ENCODE peak calls at places on chromosomes 13 and 19, in four cellular contexts. N is Panc1, V is HepG2, Z is K562. J is an unnamed sample. For H3K27me3, the result is how much of the 10 kb centered on the place peaks cover.

GRCh38 chr19:39372941-39373340 is 18.0 kb downstream of the PAF1 start:
- DNase-seq in N (no peak), V (no peak), Z (no peak), J (no peak)

GRCh38 chr13:76758738-76759137 is 127.5 kb downstream of the KCTD12 start:
- DNase-seq in V (no peak), N (no peak), Z (no peak), J (no peak)

GRCh38 chr13:97849305-97849704 is 104.2 kb upstream of the IPO5 start:
- DNase-seq in V (peak), Z (peak), N (no peak), J (peak)

GRCh38 chr19:52600639-52601024 is 30.5 kb downstream of the ZNF701 start:
- DNase-seq in Z (no peak), N (no peak), V (peak), J (no peak)

GRCh38 chr13:99421758-99422555 is 79.3 kb upstream of the TM9SF2 start:
- DNase-seq in V (no peak), Z (no peak), N (no peak), J (no peak)

GRCh38 chr19:39969681-39970423 is 1.1 kb upstream of the PSMC4 start:
- DNase-seq in V (no peak), N (no peak), Z (no peak), J (no peak)

GRCh38 chr13:48233097-48233885 is at the start of gene ITM2B:
- DNase-seq in N (no peak), Z (peak), V (peak), J (peak)

GRCh38 chr13:32116210-32116609 is 84.6 kb downstream of the FRY start:
- DNase-seq in N (no peak), V (no peak), Z (no peak), J (no peak)

GRCh38 chr19:2602391-2603181 is 99.9 kb downstream of the GNG7 start:
- DNase-seq in Z (no peak), N (no peak), V (no peak), J (no peak)

GRCh38 chr13:87280139-87280538 is 391.0 kb upstream of the SLITRK5 start:
- DNase-seq in N (no peak), V (no peak), Z (no peak), J (no peak)

GRCh38 chr19:34482380-34483250 is 1.1 kb downstream of the WTIP start:
- DNase-seq in N (no peak), Z (no peak), V (no peak), J (no peak)

GRCh38 chr13:113137656-113138292 is 15.2 kb downstream of the F10 start:
- DNase-seq in V (no peak), N (no peak), Z (no peak), J (no peak)

GRCh38 chr13:114202581-114202980 is 23.5 kb downstream of the CFAP97D2 start:
- DNase-seq in N (no peak), V (no peak), Z (no peak), J (no peak)

GRCh38 chr19:56312787-56313343 is 1.8 kb downstream of the ZSCAN5A start:
- DNase-seq in V (no peak), N (no peak), Z (no peak), J (no peak)

GRCh38 chr19:56310462-56310861 is 4.2 kb downstream of the ZSCAN5A start:
- DNase-seq in Z (no peak), N (no peak), V (no peak), J (no peak)

GRCh38 chr19:56308792-56309191 is 5.8 kb downstream of the ZSCAN5A start:
- DNase-seq in Z (no peak), N (no peak), V (no peak), J (no peak)

GRCh38 chr19:56312337-56312736 is 2.3 kb downstream of the ZSCAN5A start:
- DNase-seq in Z (no peak), V (no peak), N (no peak), J (no peak)

DNA sequence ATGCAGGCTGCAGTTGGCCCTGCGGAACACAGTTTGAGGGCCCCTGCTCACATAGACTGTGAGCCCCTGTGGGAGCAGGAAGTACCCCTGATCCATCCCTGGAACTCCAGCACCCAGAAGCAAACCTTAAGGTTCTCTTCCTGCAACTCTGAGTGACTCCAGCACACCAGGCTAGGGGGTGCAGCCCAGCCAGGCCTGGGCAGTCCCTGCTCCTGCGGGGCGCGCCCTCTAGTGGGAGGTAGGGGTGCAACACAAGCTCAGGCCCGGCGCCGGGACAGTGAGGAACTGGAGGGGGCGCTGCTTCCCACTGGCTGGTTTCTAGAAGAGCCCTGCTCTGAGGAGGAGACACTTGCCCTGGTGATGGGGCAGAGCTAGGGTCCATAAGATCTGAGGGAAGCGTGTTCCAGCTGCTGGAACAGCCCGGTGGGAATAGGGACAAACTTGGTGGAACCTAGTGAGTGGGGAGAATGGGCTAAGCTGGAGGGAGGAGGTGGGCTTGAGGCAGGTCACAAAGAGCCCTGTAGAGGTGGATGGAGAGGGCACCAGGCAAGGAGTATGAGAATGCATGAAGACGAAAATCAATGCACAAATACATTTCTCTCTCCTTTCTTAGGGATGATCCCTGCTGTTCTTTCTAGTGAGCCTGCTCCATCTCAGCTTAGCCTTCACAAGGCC is 5.0 kb downstream of the ZSCAN5A start:
- DNase-seq in Z (peak), N (no peak), V (peak), J (peak)
- TF ChIP-seq TCF7L2 in Z (no peak), N (no peak), V (no peak), J (no peak)

DNA sequence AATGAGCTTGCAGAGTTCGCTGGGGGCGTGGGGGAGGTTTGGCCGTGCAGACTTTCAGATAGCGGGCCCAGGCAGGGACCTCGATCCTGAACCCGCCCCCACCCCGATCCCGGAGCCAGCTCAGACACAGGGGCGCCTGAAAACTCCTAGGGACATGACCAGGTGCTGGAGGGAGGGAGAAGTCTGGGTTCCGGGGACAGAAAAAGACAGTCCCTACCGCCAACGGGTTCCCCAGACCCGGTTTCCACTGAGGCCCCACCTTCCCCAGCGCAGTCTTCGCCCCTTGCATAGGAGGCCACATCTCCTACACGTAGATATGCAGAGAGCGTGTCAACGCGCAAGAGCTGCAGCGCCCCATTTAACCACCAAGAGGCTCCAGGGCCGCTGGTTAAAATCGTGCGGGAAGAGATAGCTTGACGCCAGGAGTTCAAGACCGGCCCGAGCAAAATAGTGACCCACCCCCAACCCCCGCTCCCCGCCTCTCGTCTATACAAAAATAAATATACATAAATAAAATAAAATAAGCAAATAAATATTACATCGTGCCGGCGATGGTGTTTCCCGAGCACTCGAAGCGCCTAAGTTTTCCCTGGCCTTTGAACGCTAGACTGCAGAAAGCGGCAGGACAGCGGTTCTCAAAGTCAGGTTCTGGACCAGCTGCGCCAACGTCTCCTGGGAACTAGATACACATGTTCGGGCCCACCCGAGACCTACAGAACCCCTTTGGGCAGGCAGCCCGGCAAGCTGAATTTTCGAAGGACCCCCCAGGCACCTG is 8.3 kb downstream of the CCDC8 start:
- DNase-seq in Z (peak), V (peak), N (no peak), J (no peak)
- H3K27me3 ChIP-seq in Z (under half), V (under half), N (under half), J (under half)

DNA sequence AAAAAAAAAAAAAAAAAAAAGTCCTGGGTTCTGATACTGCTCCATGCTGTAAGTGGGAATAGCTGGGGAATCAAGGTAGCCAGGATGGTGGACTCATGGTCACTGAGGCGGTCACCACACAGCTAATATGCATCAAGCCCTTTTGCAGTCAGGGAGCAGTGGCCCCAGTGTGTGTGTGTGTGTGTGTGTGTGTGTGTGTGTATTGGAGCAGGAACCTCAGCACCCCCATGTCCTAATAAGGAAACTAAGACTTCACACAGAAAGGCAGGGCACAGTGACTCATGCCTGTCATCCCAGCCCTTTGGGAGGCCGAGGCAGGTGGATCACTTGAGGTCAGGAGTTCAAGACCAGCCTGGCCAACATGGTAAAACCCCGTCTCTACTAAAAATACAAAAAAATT is 12.0 kb downstream of the B3GNT3 start:
- DNase-seq in V (no peak), N (no peak), Z (no peak), J (no peak)
- TF ChIP-seq TCF7L2 in V (no peak), N (no peak), Z (no peak), J (no peak)

GRCh38 chr13:75738841-75739240 is 102.7 kb downstream of the LMO7 start:
- DNase-seq in Z (no peak), V (no peak), N (no peak), J (no peak)

GRCh38 chr13:75740008-75740407 is 103.9 kb downstream of the LMO7 start:
- DNase-seq in Z (no peak), N (no peak), V (no peak), J (no peak)

GRCh38 chr13:75739244-75739868 is 103.2 kb downstream of the LMO7 start:
- DNase-seq in V (no peak), Z (no peak), N (no peak), J (no peak)

GRCh38 chr13:75736132-75736531 is 100.0 kb downstream of the LMO7 start:
- DNase-seq in V (no peak), N (no peak), Z (no peak), J (no peak)
- H3K27me3 ChIP-seq in V (under half), N (under half), Z (under half), J (under half)

GRCh38 chr19:3836887-3837286 is 32.0 kb downstream of the ZFR2 start:
- DNase-seq in V (no peak), N (no peak), Z (no peak), J (no peak)
- TF ChIP-seq TCF7L2 in V (no peak), N (no peak), Z (no peak), J (no peak)

DNA sequence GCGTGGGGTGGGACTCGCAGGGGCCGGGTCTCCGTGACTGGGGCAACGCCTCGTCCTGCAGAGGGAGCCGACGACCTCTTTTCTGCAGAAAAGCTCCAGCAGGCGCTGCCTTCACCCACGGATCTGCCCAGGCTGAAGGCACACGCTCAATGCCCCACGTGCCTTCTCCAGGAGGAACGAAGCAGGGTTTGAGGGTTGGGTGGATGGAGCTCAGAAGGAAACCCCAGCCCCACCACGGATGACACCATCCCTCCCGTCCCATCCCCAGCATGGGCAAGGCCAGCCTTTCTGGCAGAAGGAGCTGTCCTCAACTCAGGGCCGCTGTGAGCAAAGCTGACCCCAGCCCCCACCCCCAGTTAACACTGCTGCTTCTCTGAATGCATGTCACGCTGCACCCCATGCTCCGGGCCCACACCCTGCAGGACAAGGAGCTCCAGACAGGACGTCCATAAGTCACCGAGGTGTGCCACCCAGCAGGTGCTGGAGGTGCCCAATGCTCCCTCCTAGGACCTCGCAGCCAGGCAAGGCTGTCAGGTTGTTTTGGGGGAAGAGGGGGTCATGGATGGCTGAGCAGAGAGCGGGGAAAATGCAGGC is 7.4 kb downstream of the C19orf25 start:
- DNase-seq in Z (no peak), N (no peak), V (no peak), J (no peak)
- H3K27me3 ChIP-seq in Z (under half), N (under half), V (under half), J (under half)

GRCh38 chr13:35718084-35718483 is 241.6 kb upstream of the MAB21L1 start:
- DNase-seq in N (no peak), Z (no peak), V (no peak), J (no peak)

GRCh38 chr13:35720290-35720689 is 243.8 kb upstream of the MAB21L1 start:
- DNase-seq in V (no peak), Z (no peak), N (no peak), J (no peak)

GRCh38 chr13:35722438-35723060 is 246.1 kb upstream of the MAB21L1 start:
- DNase-seq in N (no peak), Z (no peak), V (no peak), J (no peak)

GRCh38 chr13:35723061-35723461 is 246.6 kb upstream of the MAB21L1 start:
- DNase-seq in N (no peak), Z (no peak), V (no peak), J (no peak)

GRCh38 chr13:35720690-35721554 is 244.4 kb upstream of the MAB21L1 start:
- DNase-seq in V (peak), Z (peak), N (peak), J (peak)
- TF ChIP-seq TCF7L2 in V (no peak), Z (no peak), N (no peak), J (no peak)

DNA sequence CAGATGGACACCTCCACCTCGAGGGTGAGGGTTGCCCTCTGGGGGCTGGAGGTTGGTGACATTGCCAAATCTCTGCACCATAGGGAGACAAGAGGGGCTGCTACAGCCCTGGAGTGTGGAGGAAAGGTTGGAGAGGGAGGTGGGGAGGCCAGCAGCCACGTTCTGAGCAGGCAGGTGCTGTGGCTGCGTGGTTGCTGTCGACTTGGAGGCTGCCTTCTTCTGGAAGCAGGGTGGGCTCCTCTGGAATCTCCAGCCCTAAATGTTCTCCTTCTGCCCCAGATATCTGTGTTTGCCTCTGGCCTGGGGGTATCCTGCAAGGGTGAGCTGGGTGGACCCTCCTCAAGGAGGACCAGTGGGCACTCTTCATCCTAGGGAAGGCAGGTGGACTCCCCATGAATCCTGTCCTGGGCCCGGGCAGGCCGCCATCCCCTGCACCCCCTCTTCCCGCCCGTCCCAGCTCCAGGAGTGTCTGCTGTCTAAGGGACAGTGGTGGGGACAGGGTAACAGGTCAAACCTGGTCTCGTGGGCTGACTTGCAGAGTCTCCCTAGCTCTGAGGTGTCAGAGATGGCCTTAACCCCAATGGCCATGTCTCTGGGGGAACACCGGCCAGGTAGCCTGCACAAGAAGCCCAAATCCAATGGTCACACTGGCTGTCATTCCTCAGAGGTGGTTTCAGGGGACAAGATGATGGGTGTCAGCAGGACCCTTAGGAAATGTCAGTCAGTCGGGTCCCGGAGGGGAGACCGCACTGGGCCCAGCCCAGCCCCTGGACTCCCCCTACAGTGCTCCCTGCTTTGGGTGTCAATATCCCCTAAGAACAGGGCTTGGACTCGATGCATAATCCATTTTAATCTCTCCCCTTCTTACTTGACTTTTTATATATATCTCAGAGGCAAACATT is 32.3 kb upstream of the ZNF536 start:
- DNase-seq in V (no peak), N (no peak), Z (no peak), J (no peak)
- H3K27me3 ChIP-seq in V (under half), N (under half), Z (under half), J (under half)

J was measured in HCT116.